ENCODE peak calls at places on chromosomes 2 and 18, in nine cellular contexts. One of them, this sample, is unnamed.

GRCh38 chr2:120307482-120307881 is 38.5 kb upstream of the INHBB start:
- DNase-seq in HFFc6: no peak
- DNase-seq in HFF-Myc: no peak
- DNase-seq in CD8-positive, alpha-beta memory T cell: no peak
- DNase-seq in dorsolateral prefrontal cortex: no peak
- DNase-seq in heart left ventricle: no peak
- DNase-seq in HTR-8/SVneo: no peak
- DNase-seq in stimulated activated CD4-positive, alpha-beta T cell treated with anti-CD3 and anti-CD28 coated beads, Interleukin-1b, Interleukin-23, amount 100 ng/mL, for 1 hour: no peak
- DNase-seq in M059J: no peak
- DNase-seq in this sample: no peak

GRCh38 chr18:59821983-59822382 is 77.8 kb upstream of the PMAIP1 start:
- DNase-seq in HFF-Myc: no peak
- DNase-seq in HTR-8/SVneo: no peak
- DNase-seq in stimulated activated CD4-positive, alpha-beta T cell treated with anti-CD3 and anti-CD28 coated beads, Interleukin-1b, Interleukin-23, amount 100 ng/mL, for 1 hour: no peak
- DNase-seq in HFFc6: peak
- DNase-seq in heart left ventricle: no peak
- DNase-seq in dorsolateral prefrontal cortex: no peak
- DNase-seq in CD8-positive, alpha-beta memory T cell: no peak
- DNase-seq in M059J: no peak
- DNase-seq in this sample: no peak

GRCh38 chr18:77400561-77400960 is 150.9 kb downstream of the GALR1 start:
- DNase-seq in M059J: no peak
- DNase-seq in HTR-8/SVneo: no peak
- DNase-seq in HFFc6: no peak
- DNase-seq in heart left ventricle: no peak
- DNase-seq in CD8-positive, alpha-beta memory T cell: no peak
- DNase-seq in dorsolateral prefrontal cortex: no peak
- DNase-seq in stimulated activated CD4-positive, alpha-beta T cell treated with anti-CD3 and anti-CD28 coated beads, Interleukin-1b, Interleukin-23, amount 100 ng/mL, for 1 hour: no peak
- DNase-seq in HFF-Myc: no peak
- DNase-seq in this sample: no peak

GRCh38 chr2:166070231-166070630 is 57.6 kb downstream of the SCN1A start:
- DNase-seq in M059J: no peak
- DNase-seq in heart left ventricle: no peak
- DNase-seq in HTR-8/SVneo: no peak
- DNase-seq in dorsolateral prefrontal cortex: no peak
- DNase-seq in CD8-positive, alpha-beta memory T cell: no peak
- DNase-seq in HFFc6: no peak
- DNase-seq in HFF-Myc: no peak
- DNase-seq in stimulated activated CD4-positive, alpha-beta T cell treated with anti-CD3 and anti-CD28 coated beads, Interleukin-1b, Interleukin-23, amount 100 ng/mL, for 1 hour: no peak
- DNase-seq in this sample: no peak

GRCh38 chr2:205734436-205734835 is 52.1 kb downstream of the NRP2 start:
- DNase-seq in M059J: peak
- DNase-seq in heart left ventricle: no peak
- DNase-seq in HFF-Myc: no peak
- DNase-seq in stimulated activated CD4-positive, alpha-beta T cell treated with anti-CD3 and anti-CD28 coated beads, Interleukin-1b, Interleukin-23, amount 100 ng/mL, for 1 hour: no peak
- DNase-seq in CD8-positive, alpha-beta memory T cell: no peak
- DNase-seq in HTR-8/SVneo: peak
- DNase-seq in HFFc6: peak
- DNase-seq in dorsolateral prefrontal cortex: no peak
- DNase-seq in this sample: peak

GRCh38 chr2:215749092-215749957 is 264.0 kb downstream of the MREG start:
- DNase-seq in dorsolateral prefrontal cortex: no peak
- DNase-seq in HFF-Myc: no peak
- DNase-seq in HFFc6: peak
- DNase-seq in HTR-8/SVneo: no peak
- DNase-seq in CD8-positive, alpha-beta memory T cell: no peak
- DNase-seq in stimulated activated CD4-positive, alpha-beta T cell treated with anti-CD3 and anti-CD28 coated beads, Interleukin-1b, Interleukin-23, amount 100 ng/mL, for 1 hour: no peak
- DNase-seq in M059J: peak
- DNase-seq in heart left ventricle: peak
- DNase-seq in this sample: no peak

GRCh38 chr2:181457741-181458425 is 697 bp downstream of the ITGA4 start:
- DNase-seq in heart left ventricle: peak
- DNase-seq in CD8-positive, alpha-beta memory T cell: peak
- DNase-seq in M059J: peak
- DNase-seq in HFF-Myc: peak
- DNase-seq in dorsolateral prefrontal cortex: no peak
- DNase-seq in HFFc6: peak
- DNase-seq in stimulated activated CD4-positive, alpha-beta T cell treated with anti-CD3 and anti-CD28 coated beads, Interleukin-1b, Interleukin-23, amount 100 ng/mL, for 1 hour: no peak
- DNase-seq in HTR-8/SVneo: no peak
- DNase-seq in this sample: peak

GRCh38 chr2:12177052-12177994 is 430.9 kb downstream of the LPIN1 start:
- DNase-seq in HTR-8/SVneo: peak
- DNase-seq in dorsolateral prefrontal cortex: no peak
- DNase-seq in CD8-positive, alpha-beta memory T cell: no peak
- DNase-seq in HFFc6: peak
- DNase-seq in stimulated activated CD4-positive, alpha-beta T cell treated with anti-CD3 and anti-CD28 coated beads, Interleukin-1b, Interleukin-23, amount 100 ng/mL, for 1 hour: no peak
- DNase-seq in HFF-Myc: peak
- DNase-seq in M059J: peak
- DNase-seq in heart left ventricle: peak
- DNase-seq in this sample: peak

GRCh38 chr18:9984025-9984424 is 70.2 kb downstream of the VAPA start:
- DNase-seq in dorsolateral prefrontal cortex: no peak
- DNase-seq in HFFc6: no peak
- DNase-seq in CD8-positive, alpha-beta memory T cell: no peak
- DNase-seq in HFF-Myc: no peak
- DNase-seq in stimulated activated CD4-positive, alpha-beta T cell treated with anti-CD3 and anti-CD28 coated beads, Interleukin-1b, Interleukin-23, amount 100 ng/mL, for 1 hour: no peak
- DNase-seq in heart left ventricle: no peak
- DNase-seq in HTR-8/SVneo: no peak
- DNase-seq in M059J: no peak
- DNase-seq in this sample: no peak

GRCh38 chr2:217103752-217104540 is 244.1 kb upstream of the TNP1 start:
- DNase-seq in CD8-positive, alpha-beta memory T cell: no peak
- DNase-seq in dorsolateral prefrontal cortex: no peak
- DNase-seq in M059J: peak
- DNase-seq in HTR-8/SVneo: no peak
- DNase-seq in HFFc6: peak
- DNase-seq in stimulated activated CD4-positive, alpha-beta T cell treated with anti-CD3 and anti-CD28 coated beads, Interleukin-1b, Interleukin-23, amount 100 ng/mL, for 1 hour: no peak
- DNase-seq in HFF-Myc: no peak
- DNase-seq in heart left ventricle: no peak
- DNase-seq in this sample: no peak

GRCh38 chr18:39871976-39872375 is 2083.1 kb upstream of the PIK3C3 start:
- DNase-seq in HFFc6: no peak
- DNase-seq in stimulated activated CD4-positive, alpha-beta T cell treated with anti-CD3 and anti-CD28 coated beads, Interleukin-1b, Interleukin-23, amount 100 ng/mL, for 1 hour: no peak
- DNase-seq in CD8-positive, alpha-beta memory T cell: no peak
- DNase-seq in M059J: peak
- DNase-seq in heart left ventricle: no peak
- DNase-seq in HTR-8/SVneo: no peak
- DNase-seq in dorsolateral prefrontal cortex: no peak
- DNase-seq in HFF-Myc: no peak
- DNase-seq in this sample: no peak

GRCh38 chr18:35680139-35680551 is 98.6 kb downstream of the GALNT1 start:
- DNase-seq in M059J: peak
- DNase-seq in HTR-8/SVneo: no peak
- DNase-seq in HFFc6: no peak
- DNase-seq in CD8-positive, alpha-beta memory T cell: no peak
- DNase-seq in heart left ventricle: no peak
- DNase-seq in dorsolateral prefrontal cortex: no peak
- DNase-seq in HFF-Myc: no peak
- DNase-seq in stimulated activated CD4-positive, alpha-beta T cell treated with anti-CD3 and anti-CD28 coated beads, Interleukin-1b, Interleukin-23, amount 100 ng/mL, for 1 hour: no peak
- DNase-seq in this sample: no peak

GRCh38 chr2:236548179-236548918 is 21.3 kb upstream of the ACKR3 start:
- DNase-seq in CD8-positive, alpha-beta memory T cell: no peak
- DNase-seq in dorsolateral prefrontal cortex: no peak
- DNase-seq in stimulated activated CD4-positive, alpha-beta T cell treated with anti-CD3 and anti-CD28 coated beads, Interleukin-1b, Interleukin-23, amount 100 ng/mL, for 1 hour: no peak
- DNase-seq in M059J: no peak
- DNase-seq in HFFc6: no peak
- DNase-seq in HFF-Myc: no peak
- DNase-seq in heart left ventricle: no peak
- DNase-seq in HTR-8/SVneo: no peak
- DNase-seq in this sample: no peak

GRCh38 chr2:191374939-191375338 is 129.7 kb downstream of the MYO1B start:
- DNase-seq in HFFc6: no peak
- DNase-seq in HTR-8/SVneo: no peak
- DNase-seq in heart left ventricle: no peak
- DNase-seq in dorsolateral prefrontal cortex: no peak
- DNase-seq in M059J: no peak
- DNase-seq in HFF-Myc: no peak
- DNase-seq in stimulated activated CD4-positive, alpha-beta T cell treated with anti-CD3 and anti-CD28 coated beads, Interleukin-1b, Interleukin-23, amount 100 ng/mL, for 1 hour: no peak
- DNase-seq in CD8-positive, alpha-beta memory T cell: no peak
- DNase-seq in this sample: no peak

GRCh38 chr2:144509001-144509545 is 10.8 kb downstream of the ZEB2 start:
- DNase-seq in HTR-8/SVneo: no peak
- DNase-seq in HFF-Myc: no peak
- DNase-seq in CD8-positive, alpha-beta memory T cell: no peak
- DNase-seq in heart left ventricle: no peak
- DNase-seq in dorsolateral prefrontal cortex: no peak
- DNase-seq in stimulated activated CD4-positive, alpha-beta T cell treated with anti-CD3 and anti-CD28 coated beads, Interleukin-1b, Interleukin-23, amount 100 ng/mL, for 1 hour: no peak
- DNase-seq in M059J: no peak
- DNase-seq in HFFc6: no peak
- DNase-seq in this sample: no peak

GRCh38 chr2:220246356-220246755 is 618.9 kb downstream of the SLC4A3 start:
- DNase-seq in dorsolateral prefrontal cortex: no peak
- DNase-seq in stimulated activated CD4-positive, alpha-beta T cell treated with anti-CD3 and anti-CD28 coated beads, Interleukin-1b, Interleukin-23, amount 100 ng/mL, for 1 hour: no peak
- DNase-seq in CD8-positive, alpha-beta memory T cell: no peak
- DNase-seq in HFF-Myc: no peak
- DNase-seq in HFFc6: no peak
- DNase-seq in HTR-8/SVneo: no peak
- DNase-seq in heart left ventricle: no peak
- DNase-seq in M059J: no peak
- DNase-seq in this sample: no peak

GRCh38 chr2:162210385-162210784 is 32.9 kb downstream of the FAP start:
- DNase-seq in CD8-positive, alpha-beta memory T cell: no peak
- DNase-seq in HFF-Myc: no peak
- DNase-seq in stimulated activated CD4-positive, alpha-beta T cell treated with anti-CD3 and anti-CD28 coated beads, Interleukin-1b, Interleukin-23, amount 100 ng/mL, for 1 hour: no peak
- DNase-seq in dorsolateral prefrontal cortex: no peak
- DNase-seq in heart left ventricle: no peak
- DNase-seq in HFFc6: no peak
- DNase-seq in HTR-8/SVneo: no peak
- DNase-seq in M059J: no peak
- DNase-seq in this sample: no peak

GRCh38 chr2:176188969-176189665 is 649 bp downstream of the HOXD1 start:
- DNase-seq in stimulated activated CD4-positive, alpha-beta T cell treated with anti-CD3 and anti-CD28 coated beads, Interleukin-1b, Interleukin-23, amount 100 ng/mL, for 1 hour: no peak
- DNase-seq in HFFc6: no peak
- DNase-seq in CD8-positive, alpha-beta memory T cell: no peak
- DNase-seq in HFF-Myc: no peak
- DNase-seq in dorsolateral prefrontal cortex: no peak
- DNase-seq in heart left ventricle: no peak
- DNase-seq in HTR-8/SVneo: no peak
- DNase-seq in M059J: no peak
- DNase-seq in this sample: no peak

GRCh38 chr2:30113617-30114293 is 33.1 kb upstream of the YPEL5 start:
- DNase-seq in HFFc6: peak
- DNase-seq in HTR-8/SVneo: peak
- DNase-seq in heart left ventricle: no peak
- DNase-seq in CD8-positive, alpha-beta memory T cell: no peak
- DNase-seq in M059J: peak
- DNase-seq in HFF-Myc: peak
- DNase-seq in dorsolateral prefrontal cortex: no peak
- DNase-seq in stimulated activated CD4-positive, alpha-beta T cell treated with anti-CD3 and anti-CD28 coated beads, Interleukin-1b, Interleukin-23, amount 100 ng/mL, for 1 hour: no peak
- DNase-seq in this sample: peak

GRCh38 chr2:226489765-226490164 is 309.9 kb downstream of the IRS1 start:
- DNase-seq in heart left ventricle: no peak
- DNase-seq in HFFc6: peak
- DNase-seq in stimulated activated CD4-positive, alpha-beta T cell treated with anti-CD3 and anti-CD28 coated beads, Interleukin-1b, Interleukin-23, amount 100 ng/mL, for 1 hour: no peak
- DNase-seq in M059J: peak
- DNase-seq in dorsolateral prefrontal cortex: no peak
- DNase-seq in HFF-Myc: peak
- DNase-seq in CD8-positive, alpha-beta memory T cell: no peak
- DNase-seq in HTR-8/SVneo: peak
- DNase-seq in this sample: peak

GRCh38 chr18:26317353-26317865 is 91.2 kb downstream of the TAF4B start:
- DNase-seq in CD8-positive, alpha-beta memory T cell: no peak
- DNase-seq in stimulated activated CD4-positive, alpha-beta T cell treated with anti-CD3 and anti-CD28 coated beads, Interleukin-1b, Interleukin-23, amount 100 ng/mL, for 1 hour: no peak
- DNase-seq in HFF-Myc: no peak
- DNase-seq in M059J: peak
- DNase-seq in HTR-8/SVneo: no peak
- DNase-seq in dorsolateral prefrontal cortex: no peak
- DNase-seq in HFFc6: no peak
- DNase-seq in heart left ventricle: no peak
- DNase-seq in this sample: no peak

GRCh38 chr18:10290244-10291240 is 163.9 kb upstream of the APCDD1 start:
- DNase-seq in dorsolateral prefrontal cortex: no peak
- DNase-seq in heart left ventricle: no peak
- DNase-seq in stimulated activated CD4-positive, alpha-beta T cell treated with anti-CD3 and anti-CD28 coated beads, Interleukin-1b, Interleukin-23, amount 100 ng/mL, for 1 hour: no peak
- DNase-seq in HTR-8/SVneo: no peak
- DNase-seq in HFF-Myc: no peak
- DNase-seq in M059J: no peak
- DNase-seq in CD8-positive, alpha-beta memory T cell: no peak
- DNase-seq in HFFc6: no peak
- DNase-seq in this sample: no peak